ENCODE peak calls at places on chromosome 7, in seven cellular contexts. Y, I, V, M, S, C and X are unnamed samples.
A peak's percentile ranks its signal among the peaks of the same experiment; 100 is the strongest.

GRCh38 chr7:154767194-154767593 is 235.7 kb downstream of the PAXIP1 start:
- DNase-seq in Y (peak; percentile 79), I (no peak), V (no peak), M (peak; percentile 71), S (no peak), C (no peak), X (peak; percentile 47)

GRCh38 chr7:11437987-11438386 is 394.0 kb downstream of the THSD7A start:
- DNase-seq in Y (peak; percentile 53), I (no peak), V (no peak), M (peak; percentile 30), S (no peak), C (no peak), X (no peak)

GRCh38 chr7:157787275-157787701 is 450.5 kb downstream of the DNAJB6 start:
- DNase-seq in Y (no peak), I (no peak), V (no peak), M (no peak), S (no peak), C (no peak), X (no peak)

GRCh38 chr7:6227294-6227846 is 45.1 kb downstream of the CYTH3 start:
- DNase-seq in Y (peak; percentile 53), I (no peak), V (no peak), M (no peak), S (no peak), C (no peak), X (no peak)

GRCh38 chr7:67463983-67464382 is 467.4 kb downstream of the TYW1 start:
- DNase-seq in Y (no peak), I (no peak), V (no peak), M (no peak), S (no peak), C (no peak), X (no peak)

GRCh38 chr7:127447326-127447945 is 54.9 kb upstream of the ZNF800 start:
- DNase-seq in Y (peak; percentile 41), I (peak; percentile 32), V (peak; percentile 95), M (peak; percentile 25), S (peak; percentile 74), C (peak; percentile 44), X (peak; percentile 87)

GRCh38 chr7:126436213-126436868 is 816.4 kb downstream of the GRM8 start:
- DNase-seq in Y (peak; percentile 20), I (no peak), V (no peak), M (peak; percentile 12), S (no peak), C (no peak), X (no peak)

GRCh38 chr7:98123073-98123696 is 16.5 kb downstream of the LMTK2 start:
- DNase-seq in Y (no peak), I (no peak), V (no peak), M (no peak), S (no peak), C (no peak), X (no peak)

GRCh38 chr7:4179616-4180380 is 502.3 kb upstream of the FOXK1 start:
- DNase-seq in Y (no peak), I (no peak), V (no peak), M (no peak), S (no peak), C (no peak), X (no peak)

GRCh38 chr7:104442461-104442860 is 114.1 kb downstream of the LHFPL3 start:
- DNase-seq in Y (no peak), I (no peak), V (no peak), M (no peak), S (no peak), C (no peak), X (no peak)

GRCh38 chr7:18978108-18978495 is 139.3 kb downstream of the TWIST1 start:
- DNase-seq in Y (peak; percentile 97), I (peak; percentile 80), V (no peak), M (peak; percentile 97), S (peak; percentile 6), C (peak; percentile 85), X (no peak)

GRCh38 chr7:158676171-158676840 is 28.3 kb downstream of the NCAPG2 start:
- DNase-seq in Y (peak; percentile 8), I (no peak), V (no peak), M (peak; percentile 4), S (no peak), C (peak; percentile 3), X (no peak)

GRCh38 chr7:91899563-91899962 is 19.1 kb upstream of the MTERF1 start:
- DNase-seq in Y (no peak), I (no peak), V (no peak), M (no peak), S (no peak), C (no peak), X (no peak)

GRCh38 chr7:106041140-106041717 is 70.9 kb downstream of the SYPL1 start:
- DNase-seq in Y (peak; percentile 34), I (peak; percentile 35), V (peak; percentile 40), M (no peak), S (peak; percentile 64), C (peak; percentile 34), X (peak; percentile 83)

GRCh38 chr7:101823086-101823485 is 5.7 kb downstream of the CUX1 start:
- DNase-seq in Y (no peak), I (no peak), V (no peak), M (no peak), S (no peak), C (no peak), X (no peak)

GRCh38 chr7:76262683-76263402 is 39.6 kb upstream of the HSPB1 start:
- DNase-seq in Y (peak; percentile 47), I (peak; percentile 48), V (peak; percentile 52), M (peak; percentile 20), S (peak; percentile 85), C (peak; percentile 48), X (peak; percentile 84)

GRCh38 chr7:42014625-42015412 is 222.2 kb downstream of the GLI3 start:
- DNase-seq in Y (peak; percentile 26), I (peak; percentile 42), V (peak; percentile 69), M (no peak), S (peak; percentile 75), C (peak; percentile 32), X (peak; percentile 76)

GRCh38 chr7:23915196-23915595 is 205.2 kb downstream of the STK31 start:
- DNase-seq in Y (no peak), I (no peak), V (no peak), M (no peak), S (no peak), C (no peak), X (no peak)

GRCh38 chr7:82897500-82897899 is 265.2 kb downstream of the PCLO start:
- DNase-seq in Y (peak; percentile 1), I (no peak), V (no peak), M (no peak), S (no peak), C (peak; percentile 16), X (no peak)

GRCh38 chr7:18345641-18346234 is 149.8 kb upstream of the HDAC9 start:
- DNase-seq in Y (peak; percentile 36), I (peak; percentile 72), V (peak; percentile 60), M (peak; percentile 6), S (peak; percentile 48), C (peak; percentile 36), X (peak; percentile 49)

GRCh38 chr7:13800694-13801448 is 188.6 kb downstream of the ETV1 start:
- DNase-seq in Y (peak; percentile 95), I (peak; percentile 87), V (no peak), M (peak; percentile 93), S (no peak), C (peak; percentile 93), X (no peak)

GRCh38 chr7:24963218-24963617 is 16.8 kb downstream of the OSBPL3 start:
- DNase-seq in Y (peak; percentile 79), I (no peak), V (peak; percentile 93), M (peak; percentile 75), S (no peak), C (no peak), X (no peak)

DNA sequence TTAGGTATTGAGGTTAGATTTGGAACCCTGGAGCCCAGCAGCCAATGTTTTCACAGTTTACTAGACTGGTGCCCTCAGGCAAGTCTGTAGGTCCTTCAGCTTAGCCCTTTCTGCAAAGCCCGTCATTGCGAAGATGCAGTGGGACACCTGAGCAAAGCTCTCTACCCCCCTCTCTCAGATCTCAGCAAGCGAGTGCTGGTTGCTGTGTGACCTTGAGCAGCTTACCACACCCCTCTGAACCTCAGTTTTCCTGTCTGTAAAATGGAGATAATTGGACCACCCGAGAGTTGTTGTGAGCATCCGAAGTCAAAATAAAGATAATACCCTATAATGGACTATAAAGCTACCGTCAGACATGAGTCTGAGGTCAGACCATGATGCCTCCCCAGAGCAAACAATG is 3.7 kb downstream of the NPC1L1 start:
- DNase-seq in Y (no peak), I (no peak), V (no peak), M (no peak), S (no peak), C (no peak), X (no peak)
- H3K4me2 ChIP-seq in Y (no peak overlapping the region), I (no peak overlapping the region), V (no peak overlapping the region), M (no peak overlapping the region), S (no peak overlapping the region), C (no peak overlapping the region), X (no peak overlapping the region)

GRCh38 chr7:171364-171904 is 20.9 kb upstream of the FAM20C start:
- DNase-seq in Y (no peak), I (no peak), V (no peak), M (no peak), S (no peak), C (no peak), X (no peak)
- TF ChIP-seq CTCF in Y (no peak), I (no peak), V (no peak), M (no peak), S (no peak), C (no peak), X (peak; percentile 31)

GRCh38 chr7:452791-453455 is 66.7 kb downstream of the PDGFA start:
- DNase-seq in Y (no peak), I (no peak), V (no peak), M (no peak), S (no peak), C (no peak), X (no peak)

GRCh38 chr7:450741-451140 is 68.9 kb downstream of the PDGFA start:
- DNase-seq in Y (no peak), I (no peak), V (no peak), M (no peak), S (no peak), C (no peak), X (no peak)

GRCh38 chr7:452230-452751 is 67.4 kb downstream of the PDGFA start:
- DNase-seq in Y (peak; percentile 65), I (no peak), V (no peak), M (peak; percentile 54), S (no peak), C (no peak), X (no peak)

GRCh38 chr7:450036-450435 is 69.6 kb downstream of the PDGFA start:
- DNase-seq in Y (no peak), I (no peak), V (no peak), M (no peak), S (no peak), C (no peak), X (no peak)

GRCh38 chr7:451255-452229 is 68.1 kb downstream of the PDGFA start:
- DNase-seq in Y (no peak), I (no peak), V (no peak), M (no peak), S (no peak), C (no peak), X (peak; percentile 60)
- H3K4me2 ChIP-seq in Y (no peak overlapping the region), I (no peak overlapping the region), V (no peak overlapping the region), M (peak overlapping the region; percentile 62), S (no peak overlapping the region), C (no peak overlapping the region), X (peak overlapping the region; percentile 46)

GRCh38 chr7:142974618-142975017 is 12.5 kb upstream of the KEL start:
- DNase-seq in Y (no peak), I (no peak), V (no peak), M (no peak), S (no peak), C (no peak), X (no peak)
- TF ChIP-seq CTCF in Y (no peak), I (no peak), V (no peak), M (no peak), S (no peak), C (no peak), X (no peak)

GRCh38 chr7:120170384-120170783 is 102.6 kb upstream of the KCND2 start:
- DNase-seq in Y (no peak), I (no peak), V (no peak), M (no peak), S (no peak), C (no peak), X (no peak)
- H3K4me2 ChIP-seq in Y (no peak overlapping the region), I (no peak overlapping the region), V (no peak overlapping the region), M (no peak overlapping the region), S (no peak overlapping the region), C (no peak overlapping the region), X (no peak overlapping the region)